ENCODE peak calls at places on chromosome 5, in ten cellular contexts. One of them, this sample, is unnamed.

GRCh38 chr5:128395073-128395472 is 143.0 kb downstream of the FBN2 start:
- DNase-seq in effector memory CD4-positive, alpha-beta T cell: no peak
- DNase-seq in right cardiac atrium: no peak
- DNase-seq in heart right ventricle: no peak
- DNase-seq in mesendoderm: no peak
- DNase-seq in fibroblast of lung: peak
- DNase-seq in keratinocyte: no peak
- DNase-seq in aorta: no peak
- DNase-seq in RWPE1: no peak
- DNase-seq in GM23248: no peak
- DNase-seq in this sample: no peak

GRCh38 chr5:140639093-140639821 is at the start of gene TMCO6:
- DNase-seq in effector memory CD4-positive, alpha-beta T cell: peak
- DNase-seq in right cardiac atrium: peak
- DNase-seq in heart right ventricle: peak
- DNase-seq in mesendoderm: peak
- DNase-seq in fibroblast of lung: peak
- DNase-seq in keratinocyte: peak
- DNase-seq in aorta: peak
- DNase-seq in RWPE1: peak
- DNase-seq in GM23248: peak
- DNase-seq in this sample: peak

GRCh38 chr5:77418601-77419591 is 73.2 kb downstream of the WDR41 start:
- DNase-seq in effector memory CD4-positive, alpha-beta T cell: no peak
- DNase-seq in right cardiac atrium: no peak
- DNase-seq in heart right ventricle: no peak
- DNase-seq in mesendoderm: no peak
- DNase-seq in fibroblast of lung: peak
- DNase-seq in keratinocyte: no peak
- DNase-seq in aorta: no peak
- DNase-seq in RWPE1: peak
- DNase-seq in GM23248: peak
- DNase-seq in this sample: no peak

GRCh38 chr5:153613143-153613542 is 122.7 kb downstream of the GRIA1 start:
- DNase-seq in effector memory CD4-positive, alpha-beta T cell: no peak
- DNase-seq in right cardiac atrium: no peak
- DNase-seq in heart right ventricle: no peak
- DNase-seq in mesendoderm: no peak
- DNase-seq in fibroblast of lung: peak
- DNase-seq in keratinocyte: no peak
- DNase-seq in aorta: no peak
- DNase-seq in RWPE1: no peak
- DNase-seq in GM23248: peak
- DNase-seq in this sample: no peak

GRCh38 chr5:69416699-69417098 is 1.8 kb downstream of the MARVELD2 start:
- DNase-seq in effector memory CD4-positive, alpha-beta T cell: no peak
- DNase-seq in right cardiac atrium: no peak
- DNase-seq in heart right ventricle: no peak
- DNase-seq in mesendoderm: no peak
- DNase-seq in fibroblast of lung: no peak
- DNase-seq in keratinocyte: no peak
- DNase-seq in aorta: no peak
- DNase-seq in RWPE1: peak
- DNase-seq in GM23248: no peak
- DNase-seq in this sample: no peak

GRCh38 chr5:109759304-109759703 is 69.6 kb downstream of the MAN2A1 start:
- DNase-seq in effector memory CD4-positive, alpha-beta T cell: no peak
- DNase-seq in right cardiac atrium: no peak
- DNase-seq in heart right ventricle: no peak
- DNase-seq in mesendoderm: no peak
- DNase-seq in fibroblast of lung: no peak
- DNase-seq in keratinocyte: no peak
- DNase-seq in aorta: no peak
- DNase-seq in RWPE1: no peak
- DNase-seq in GM23248: peak
- DNase-seq in this sample: no peak

GRCh38 chr5:160083012-160083436 is 36.2 kb downstream of the PWWP2A start:
- DNase-seq in effector memory CD4-positive, alpha-beta T cell: no peak
- DNase-seq in right cardiac atrium: no peak
- DNase-seq in heart right ventricle: no peak
- DNase-seq in mesendoderm: no peak
- DNase-seq in fibroblast of lung: peak
- DNase-seq in keratinocyte: no peak
- DNase-seq in aorta: no peak
- DNase-seq in RWPE1: peak
- DNase-seq in GM23248: peak
- DNase-seq in this sample: no peak

GRCh38 chr5:139268364-139269202 is 25.0 kb upstream of the MATR3 start:
- DNase-seq in effector memory CD4-positive, alpha-beta T cell: no peak
- DNase-seq in right cardiac atrium: no peak
- DNase-seq in heart right ventricle: no peak
- DNase-seq in mesendoderm: no peak
- DNase-seq in fibroblast of lung: no peak
- DNase-seq in keratinocyte: no peak
- DNase-seq in aorta: no peak
- DNase-seq in RWPE1: no peak
- DNase-seq in GM23248: no peak
- DNase-seq in this sample: no peak

GRCh38 chr5:28473531-28474107 is 1435.2 kb upstream of the CDH9 start:
- DNase-seq in effector memory CD4-positive, alpha-beta T cell: no peak
- DNase-seq in right cardiac atrium: no peak
- DNase-seq in heart right ventricle: no peak
- DNase-seq in mesendoderm: peak
- DNase-seq in fibroblast of lung: peak
- DNase-seq in keratinocyte: no peak
- DNase-seq in aorta: no peak
- DNase-seq in RWPE1: peak
- DNase-seq in GM23248: no peak
- DNase-seq in this sample: no peak

GRCh38 chr5:133317558-133317957 is 265.7 kb downstream of the HSPA4 start:
- DNase-seq in effector memory CD4-positive, alpha-beta T cell: no peak
- DNase-seq in right cardiac atrium: no peak
- DNase-seq in heart right ventricle: no peak
- DNase-seq in mesendoderm: peak
- DNase-seq in fibroblast of lung: no peak
- DNase-seq in keratinocyte: no peak
- DNase-seq in aorta: no peak
- DNase-seq in RWPE1: no peak
- DNase-seq in GM23248: peak
- DNase-seq in this sample: no peak

GRCh38 chr5:27830551-27830950 is 792.2 kb upstream of the CDH9 start:
- DNase-seq in effector memory CD4-positive, alpha-beta T cell: no peak
- DNase-seq in right cardiac atrium: no peak
- DNase-seq in heart right ventricle: no peak
- DNase-seq in mesendoderm: peak
- DNase-seq in fibroblast of lung: peak
- DNase-seq in keratinocyte: no peak
- DNase-seq in aorta: no peak
- DNase-seq in RWPE1: no peak
- DNase-seq in GM23248: peak
- DNase-seq in this sample: no peak

GRCh38 chr5:111165058-111165457 is 59.1 kb upstream of the CAMK4 start:
- DNase-seq in effector memory CD4-positive, alpha-beta T cell: no peak
- DNase-seq in right cardiac atrium: no peak
- DNase-seq in heart right ventricle: no peak
- DNase-seq in mesendoderm: peak
- DNase-seq in fibroblast of lung: no peak
- DNase-seq in keratinocyte: no peak
- DNase-seq in aorta: no peak
- DNase-seq in RWPE1: no peak
- DNase-seq in GM23248: no peak
- DNase-seq in this sample: no peak

GRCh38 chr5:52799358-52799982 is 11.8 kb downstream of the ITGA1 start:
- DNase-seq in effector memory CD4-positive, alpha-beta T cell: no peak
- DNase-seq in right cardiac atrium: peak
- DNase-seq in heart right ventricle: peak
- DNase-seq in mesendoderm: peak
- DNase-seq in fibroblast of lung: peak
- DNase-seq in keratinocyte: no peak
- DNase-seq in aorta: peak
- DNase-seq in RWPE1: peak
- DNase-seq in GM23248: peak
- DNase-seq in this sample: no peak

GRCh38 chr5:179618923-179619554 is 4.4 kb downstream of the HNRNPH1 start:
- DNase-seq in effector memory CD4-positive, alpha-beta T cell: no peak
- DNase-seq in right cardiac atrium: no peak
- DNase-seq in heart right ventricle: no peak
- DNase-seq in mesendoderm: no peak
- DNase-seq in fibroblast of lung: no peak
- DNase-seq in keratinocyte: no peak
- DNase-seq in aorta: no peak
- DNase-seq in RWPE1: no peak
- DNase-seq in GM23248: no peak
- DNase-seq in this sample: no peak

GRCh38 chr5:179621551-179621971 is 1.9 kb downstream of the HNRNPH1 start:
- DNase-seq in effector memory CD4-positive, alpha-beta T cell: no peak
- DNase-seq in right cardiac atrium: peak
- DNase-seq in heart right ventricle: no peak
- DNase-seq in mesendoderm: no peak
- DNase-seq in fibroblast of lung: no peak
- DNase-seq in keratinocyte: no peak
- DNase-seq in aorta: no peak
- DNase-seq in RWPE1: no peak
- DNase-seq in GM23248: no peak
- DNase-seq in this sample: no peak

GRCh38 chr5:179620293-179620692 is 3.2 kb downstream of the HNRNPH1 start:
- DNase-seq in effector memory CD4-positive, alpha-beta T cell: no peak
- DNase-seq in right cardiac atrium: no peak
- DNase-seq in heart right ventricle: no peak
- DNase-seq in mesendoderm: no peak
- DNase-seq in fibroblast of lung: no peak
- DNase-seq in keratinocyte: no peak
- DNase-seq in aorta: no peak
- DNase-seq in RWPE1: no peak
- DNase-seq in GM23248: peak
- DNase-seq in this sample: no peak

GRCh38 chr5:179619776-179620175 is 3.7 kb downstream of the HNRNPH1 start:
- DNase-seq in effector memory CD4-positive, alpha-beta T cell: no peak
- DNase-seq in right cardiac atrium: no peak
- DNase-seq in heart right ventricle: no peak
- DNase-seq in mesendoderm: no peak
- DNase-seq in fibroblast of lung: no peak
- DNase-seq in keratinocyte: no peak
- DNase-seq in aorta: no peak
- DNase-seq in RWPE1: no peak
- DNase-seq in GM23248: peak
- DNase-seq in this sample: no peak

DNA sequence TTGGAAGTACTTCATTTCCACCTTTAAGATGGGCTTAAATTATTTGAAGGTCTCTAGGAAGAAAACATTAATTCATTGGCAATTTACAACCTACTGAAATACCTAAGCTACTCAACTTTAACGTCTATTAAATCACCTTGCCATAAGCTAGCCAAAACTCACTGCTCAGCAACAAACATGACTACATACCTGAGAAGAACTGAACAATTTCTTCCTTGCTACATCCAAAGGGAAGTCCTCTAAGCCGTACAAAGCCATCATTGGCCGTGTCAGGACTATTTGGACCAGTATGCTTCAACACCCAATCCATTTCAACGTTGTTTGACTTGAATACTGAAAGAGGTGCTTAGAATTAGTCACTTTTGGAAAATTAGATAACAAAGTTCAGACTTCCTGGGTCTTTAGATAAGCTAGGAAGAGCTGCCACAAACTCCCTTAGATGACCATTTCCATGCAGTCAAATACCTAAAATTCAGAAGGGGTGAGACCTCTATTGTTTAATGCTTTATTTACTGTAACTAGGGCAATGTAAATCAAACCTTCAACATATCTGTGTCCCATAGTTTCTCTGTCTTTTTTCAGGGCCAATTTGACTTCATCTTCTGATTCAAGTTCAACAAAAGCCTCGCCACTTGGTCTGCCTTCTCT is 2.6 kb downstream of the HNRNPH1 start:
- DNase-seq in effector memory CD4-positive, alpha-beta T cell: no peak
- DNase-seq in right cardiac atrium: no peak
- DNase-seq in heart right ventricle: no peak
- DNase-seq in mesendoderm: peak
- DNase-seq in fibroblast of lung: peak
- DNase-seq in keratinocyte: no peak
- DNase-seq in aorta: no peak
- DNase-seq in RWPE1: no peak
- DNase-seq in GM23248: peak
- DNase-seq in this sample: no peak
- H3K27ac ChIP-seq in effector memory CD4-positive, alpha-beta T cell: peak
- H3K27ac ChIP-seq in right cardiac atrium: no peak
- H3K27ac ChIP-seq in heart right ventricle: no peak
- H3K27ac ChIP-seq in mesendoderm: no peak
- H3K27ac ChIP-seq in fibroblast of lung: peak
- H3K27ac ChIP-seq in keratinocyte: peak
- H3K27ac ChIP-seq in aorta: no peak
- H3K27ac ChIP-seq in RWPE1: no peak
- H3K27ac ChIP-seq in GM23248: peak
- H3K27ac ChIP-seq in this sample: no peak

GRCh38 chr5:151683444-151683843 is 3.3 kb downstream of the SPARC start:
- DNase-seq in effector memory CD4-positive, alpha-beta T cell: no peak
- DNase-seq in right cardiac atrium: no peak
- DNase-seq in heart right ventricle: no peak
- DNase-seq in mesendoderm: no peak
- DNase-seq in fibroblast of lung: peak
- DNase-seq in keratinocyte: no peak
- DNase-seq in aorta: no peak
- DNase-seq in RWPE1: no peak
- DNase-seq in GM23248: peak
- DNase-seq in this sample: no peak
- H3K27ac ChIP-seq in effector memory CD4-positive, alpha-beta T cell: no peak
- H3K27ac ChIP-seq in right cardiac atrium: peak
- H3K27ac ChIP-seq in heart right ventricle: peak
- H3K27ac ChIP-seq in mesendoderm: no peak
- H3K27ac ChIP-seq in fibroblast of lung: peak
- H3K27ac ChIP-seq in keratinocyte: peak
- H3K27ac ChIP-seq in aorta: peak
- H3K27ac ChIP-seq in RWPE1: peak
- H3K27ac ChIP-seq in GM23248: peak
- H3K27ac ChIP-seq in this sample: peak

GRCh38 chr5:166726406-166726805 is 1565.0 kb upstream of the WWC1 start:
- DNase-seq in effector memory CD4-positive, alpha-beta T cell: no peak
- DNase-seq in right cardiac atrium: no peak
- DNase-seq in heart right ventricle: no peak
- DNase-seq in mesendoderm: peak
- DNase-seq in fibroblast of lung: no peak
- DNase-seq in keratinocyte: no peak
- DNase-seq in aorta: no peak
- DNase-seq in RWPE1: no peak
- DNase-seq in GM23248: no peak
- DNase-seq in this sample: no peak
- H3K27ac ChIP-seq in effector memory CD4-positive, alpha-beta T cell: no peak
- H3K27ac ChIP-seq in right cardiac atrium: no peak
- H3K27ac ChIP-seq in heart right ventricle: no peak
- H3K27ac ChIP-seq in mesendoderm: no peak
- H3K27ac ChIP-seq in fibroblast of lung: no peak
- H3K27ac ChIP-seq in keratinocyte: no peak
- H3K27ac ChIP-seq in aorta: no peak
- H3K27ac ChIP-seq in RWPE1: no peak
- H3K27ac ChIP-seq in GM23248: no peak
- H3K27ac ChIP-seq in this sample: no peak

DNA sequence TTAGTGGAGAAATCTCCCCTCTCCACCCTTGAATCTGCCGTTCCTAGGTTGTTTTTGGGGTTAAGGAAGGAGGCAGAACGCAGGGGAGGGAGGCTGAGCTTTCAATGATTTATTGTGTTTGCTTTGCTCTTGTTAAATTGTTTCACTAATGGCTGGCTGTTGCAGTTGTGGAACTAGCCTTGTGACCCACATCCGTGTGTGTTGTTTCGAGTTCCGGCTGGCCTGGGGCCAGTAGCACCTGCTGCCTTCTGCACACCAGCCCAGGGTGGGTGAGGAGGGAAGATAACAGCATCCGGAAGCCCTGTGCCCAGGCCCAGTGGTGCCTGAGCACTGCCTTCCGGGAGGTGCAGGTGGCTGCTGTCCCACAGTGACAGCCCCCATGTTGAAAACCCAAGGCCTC is 3.6 kb downstream of the ERGIC1 start:
- DNase-seq in effector memory CD4-positive, alpha-beta T cell: peak
- DNase-seq in right cardiac atrium: no peak
- DNase-seq in heart right ventricle: no peak
- DNase-seq in mesendoderm: no peak
- DNase-seq in fibroblast of lung: no peak
- DNase-seq in keratinocyte: no peak
- DNase-seq in aorta: peak
- DNase-seq in RWPE1: no peak
- DNase-seq in GM23248: no peak
- DNase-seq in this sample: no peak
- H3K27ac ChIP-seq in effector memory CD4-positive, alpha-beta T cell: peak
- H3K27ac ChIP-seq in right cardiac atrium: no peak
- H3K27ac ChIP-seq in heart right ventricle: no peak
- H3K27ac ChIP-seq in mesendoderm: no peak
- H3K27ac ChIP-seq in fibroblast of lung: no peak
- H3K27ac ChIP-seq in keratinocyte: no peak
- H3K27ac ChIP-seq in aorta: peak
- H3K27ac ChIP-seq in RWPE1: peak
- H3K27ac ChIP-seq in GM23248: no peak
- H3K27ac ChIP-seq in this sample: peak

This sample was measured in substantia nigra.